ENCODE peak calls at places on chromosomes 2 and 18, in eight cellular contexts. D is CD4-positive, alpha-beta memory T cell; B is astrocyte of the spinal cord; Z is NCI-H510A; V is MCF 10A; C is amniotic stem cell; Y is mucosa of gallbladder; O is GM18507. H is an unnamed sample.
A peak's percentile ranks its signal among the peaks of the same experiment; 100 is the strongest.

GRCh38 chr18:39453882-39454281 is 1888.3 kb upstream of the CELF4 start:
- DNase-seq in D (no peak), B (peak; percentile 79), Z (no peak), V (peak; percentile 83), C (no peak), Y (peak; percentile 29), O (no peak), H (no peak)

GRCh38 chr2:189421644-189422043 is 19.6 kb upstream of the WDR75 start:
- DNase-seq in D (no peak), B (peak; percentile 84), Z (no peak), V (peak; percentile 69), C (no peak), Y (no peak), O (no peak), H (no peak)

GRCh38 chr2:30348825-30349224 is 98.2 kb upstream of the LCLAT1 start:
- DNase-seq in D (no peak), B (no peak), Z (no peak), V (no peak), C (no peak), Y (no peak), O (no peak), H (no peak)

GRCh38 chr2:223928113-223929006 is 16.8 kb downstream of the WDFY1 start:
- DNase-seq in D (no peak), B (no peak), Z (no peak), V (peak; percentile 39), C (no peak), Y (no peak), O (no peak), H (no peak)

GRCh38 chr2:126754240-126755004 is 98.5 kb downstream of the GYPC start:
- DNase-seq in D (no peak), B (no peak), Z (no peak), V (no peak), C (no peak), Y (no peak), O (no peak), H (no peak)

GRCh38 chr2:223418800-223419199 is 183.4 kb downstream of the SCG2 start:
- DNase-seq in D (no peak), B (no peak), Z (no peak), V (no peak), C (no peak), Y (no peak), O (no peak), H (no peak)

GRCh38 chr2:190511104-190511503 is 23.4 kb downstream of the NEMP2 start:
- DNase-seq in D (no peak), B (peak; percentile 53), Z (no peak), V (peak; percentile 39), C (no peak), Y (no peak), O (no peak), H (peak; percentile 32)

GRCh38 chr18:54382733-54383252 is 25.1 kb downstream of the C18orf54 start:
- DNase-seq in D (no peak), B (no peak), Z (no peak), V (no peak), C (no peak), Y (no peak), O (no peak), H (no peak)

GRCh38 chr2:240800241-240800640 is 19.8 kb downstream of the KIF1A start:
- DNase-seq in D (no peak), B (peak; percentile 37), Z (no peak), V (no peak), C (no peak), Y (no peak), O (no peak), H (no peak)

GRCh38 chr2:224263571-224264043 is 138.3 kb downstream of the FAM124B start:
- DNase-seq in D (no peak), B (peak; percentile 43), Z (no peak), V (no peak), C (no peak), Y (no peak), O (no peak), H (no peak)

GRCh38 chr18:2654828-2655152 is 736 bp upstream of the SMCHD1 start:
- DNase-seq in D (peak; percentile 84), B (no peak), Z (no peak), V (no peak), C (no peak), Y (peak; percentile 53), O (peak; percentile 25), H (no peak)

GRCh38 chr18:13375302-13376255 is 157.0 kb downstream of the LDLRAD4 start:
- DNase-seq in D (peak; percentile 64), B (peak; percentile 96), Z (no peak), V (peak; percentile 78), C (peak; percentile 81), Y (peak; percentile 50), O (peak; percentile 63), H (peak; percentile 58)

GRCh38 chr2:227853765-227854271 is 17.6 kb upstream of the DAW1 start:
- DNase-seq in D (no peak), B (peak; percentile 45), Z (peak; percentile 71), V (peak; percentile 51), C (no peak), Y (no peak), O (no peak), H (no peak)

H was measured in Calu3.